ENCODE peak calls at places on chromosomes 7 and 10, in five cellular contexts. Y, N, O, L and Z are unnamed samples.

GRCh38 chr10:89644967-89645741 is at the start of gene PANK1:
- DNase-seq in Y (peak), N (peak), O (peak), L (peak), Z (peak)

GRCh38 chr10:21432266-21432665 is 93.2 kb downstream of the SKIDA1 start:
- DNase-seq in Y (no peak), N (no peak), O (no peak), L (no peak), Z (no peak)

GRCh38 chr7:51067757-51068156 is 248.9 kb downstream of the COBL start:
- DNase-seq in Y (peak), N (peak), O (peak), L (peak), Z (peak)

GRCh38 chr10:117496616-117497028 is 45.9 kb upstream of the EMX2 start:
- DNase-seq in Y (peak), N (peak), O (peak), L (peak), Z (peak)

GRCh38 chr7:94941844-94942632 is 34.6 kb downstream of the PPP1R9A start:
- DNase-seq in Y (no peak), N (no peak), O (no peak), L (no peak), Z (no peak)

GRCh38 chr10:50739618-50740350 is at the start of gene ASAH2B:
- DNase-seq in Y (peak), N (peak), O (peak), L (peak), Z (peak)

GRCh38 chr10:51031995-51032394 is 42.3 kb upstream of the PRKG1 start:
- DNase-seq in Y (no peak), N (peak), O (no peak), L (no peak), Z (no peak)

GRCh38 chr7:66505531-66506451 is 122.9 kb upstream of the KCTD7 start:
- DNase-seq in Y (peak), N (no peak), O (no peak), L (no peak), Z (no peak)

GRCh38 chr7:3592438-3593134 is 291.5 kb downstream of the SDK1 start:
- DNase-seq in Y (no peak), N (no peak), O (no peak), L (no peak), Z (no peak)

GRCh38 chr7:41058986-41059741 is 643.7 kb downstream of the INHBA start:
- DNase-seq in Y (no peak), N (peak), O (no peak), L (no peak), Z (no peak)

GRCh38 chr7:95397381-95397780 is 1.2 kb upstream of the PON3 start:
- DNase-seq in Y (no peak), N (no peak), O (no peak), L (no peak), Z (no peak)

GRCh38 chr7:151378496-151379192 is 31.2 kb downstream of the WDR86 start:
- DNase-seq in Y (no peak), N (no peak), O (no peak), L (no peak), Z (no peak)

GRCh38 chr10:113381906-113382562 is 170.8 kb upstream of the HABP2 start:
- DNase-seq in Y (no peak), N (no peak), O (no peak), L (no peak), Z (peak)

GRCh38 chr10:110488124-110488681 is 9.5 kb upstream of the DUSP5 start:
- DNase-seq in Y (no peak), N (no peak), O (no peak), L (no peak), Z (no peak)

GRCh38 chr10:107971973-107972372 is 807.5 kb upstream of the SORCS1 start:
- DNase-seq in Y (no peak), N (no peak), O (no peak), L (no peak), Z (no peak)

GRCh38 chr10:3096149-3096548 is 28.8 kb downstream of the PFKP start:
- DNase-seq in Y (no peak), N (no peak), O (no peak), L (no peak), Z (no peak)

GRCh38 chr7:35556532-35557471 is 138.1 kb downstream of the HERPUD2 start:
- DNase-seq in Y (no peak), N (no peak), O (no peak), L (no peak), Z (no peak)

GRCh38 chr7:151016942-151017341 is 7.4 kb downstream of the ATG9B start:
- DNase-seq in Y (no peak), N (no peak), O (peak), L (no peak), Z (no peak)

GRCh38 chr10:77493851-77494788 is 143.5 kb downstream of the KCNMA1 start:
- DNase-seq in Y (no peak), N (peak), O (no peak), L (no peak), Z (peak)

GRCh38 chr10:94500063-94500462 is 45.5 kb upstream of the HELLS start:
- DNase-seq in Y (no peak), N (peak), O (no peak), L (no peak), Z (no peak)

GRCh38 chr7:46191776-46192175 is 270.7 kb upstream of the IGFBP3 start:
- DNase-seq in Y (no peak), N (no peak), O (no peak), L (no peak), Z (no peak)

GRCh38 chr10:22615819-22616499 is 98.4 kb downstream of the PIP4K2A start:
- DNase-seq in Y (peak), N (no peak), O (peak), L (no peak), Z (no peak)

GRCh38 chr10:123808286-123808685 is 83.3 kb downstream of the CPXM2 start:
- DNase-seq in Y (no peak), N (no peak), O (no peak), L (no peak), Z (no peak)

GRCh38 chr10:35136263-35136815 is 9.7 kb downstream of the CREM start:
- DNase-seq in Y (no peak), N (no peak), O (no peak), L (no peak), Z (no peak)

GRCh38 chr10:48845512-48845911 is 94.1 kb downstream of the LRRC18 start:
- DNase-seq in Y (no peak), N (no peak), O (no peak), L (no peak), Z (no peak)

GRCh38 chr7:142646274-142646895 is 102.9 kb upstream of the PRSS1 start:
- DNase-seq in Y (no peak), N (no peak), O (no peak), L (no peak), Z (no peak)

GRCh38 chr10:72557362-72557761 is 68.5 kb downstream of the MICU1 start:
- DNase-seq in Y (no peak), N (no peak), O (no peak), L (no peak), Z (no peak)

GRCh38 chr10:24669285-24669861 is 54.3 kb downstream of the ARHGAP21 start:
- DNase-seq in Y (no peak), N (no peak), O (no peak), L (no peak), Z (no peak)